ENCODE peak calls at places on chromosomes 7 and 10, in nine cellular contexts. Y is Peyer's patch; J is body of pancreas; O is left cardiac atrium; Z is stimulated activated CD4-positive, alpha-beta T cell treated with anti-CD3 and anti-CD28 coated beads, Interleukin-1b, Interleukin-23, amount 100 ng/mL, for 4 hours; N is activated CD8-positive, alpha-beta memory T cell treated with anti-CD3 and anti-CD28 coated beads, Interleukin-2, amount 10 ng/mL, durations not matched to agents 7 days and 5 days; M is endothelial cell of umbilical vein; Q is effector memory CD4-positive, alpha-beta T cell; U is K562. G is an unnamed sample.
A peak's percentile ranks its signal among the peaks of the same experiment; 100 is the strongest.

GRCh38 chr7:122369756-122370155 is 65.2 kb upstream of the FEZF1 start:
- DNase-seq in Y (no peak), J (no peak), O (no peak), Z (no peak), N (no peak), M (no peak), Q (no peak), U (no peak), G (no peak)

GRCh38 chr10:114472874-114473248 is 68.6 kb upstream of the AFAP1L2 start:
- DNase-seq in Y (no peak), J (no peak), O (no peak), Z (no peak), N (no peak), M (no peak), Q (no peak), U (no peak), G (no peak)

GRCh38 chr7:142885311-142886230 is at the start of gene TRPV6:
- DNase-seq in Y (no peak), J (peak; percentile 88), O (no peak), Z (no peak), N (no peak), M (no peak), Q (no peak), U (no peak), G (peak; percentile 34)

GRCh38 chr10:119541046-119541445 is 1.5 kb downstream of the RGS10 start:
- DNase-seq in Y (no peak), J (no peak), O (no peak), Z (no peak), N (peak; percentile 47), M (no peak), Q (no peak), U (no peak), G (no peak)

GRCh38 chr7:27453702-27454405 is 208.8 kb downstream of the HIBADH start:
- DNase-seq in Y (no peak), J (no peak), O (no peak), Z (no peak), N (no peak), M (peak; percentile 61), Q (no peak), U (peak; percentile 23), G (no peak)

GRCh38 chr7:151873402-151873965 is 3.4 kb downstream of the PRKAG2 start:
- DNase-seq in Y (no peak), J (peak; percentile 79), O (no peak), Z (no peak), N (no peak), M (no peak), Q (no peak), U (no peak), G (peak; percentile 65)

GRCh38 chr10:100829933-100830727 is 82.6 kb upstream of the SLF2 start:
- DNase-seq in Y (no peak), J (no peak), O (no peak), Z (no peak), N (no peak), M (no peak), Q (no peak), U (no peak), G (no peak)

GRCh38 chr10:65358565-65358964 is 1567.3 kb upstream of the LRRTM3 start:
- DNase-seq in Y (no peak), J (peak; percentile 42), O (no peak), Z (no peak), N (no peak), M (peak; percentile 52), Q (no peak), U (no peak), G (no peak)

GRCh38 chr7:81478664-81479063 is 291.2 kb downstream of the HGF start:
- DNase-seq in Y (no peak), J (peak; percentile 90), O (no peak), Z (no peak), N (no peak), M (no peak), Q (no peak), U (peak; percentile 11), G (no peak)

GRCh38 chr7:51980813-51981212 is 664.2 kb upstream of the COBL start:
- DNase-seq in Y (no peak), J (no peak), O (no peak), Z (no peak), N (no peak), M (no peak), Q (no peak), U (no peak), G (no peak)

GRCh38 chr7:13908667-13909382 is 80.6 kb downstream of the ETV1 start:
- DNase-seq in Y (no peak), J (no peak), O (no peak), Z (no peak), N (peak; percentile 70), M (no peak), Q (no peak), U (no peak), G (no peak)

GRCh38 chr10:129978322-129978721 is 14.2 kb upstream of the EBF3 start:
- DNase-seq in Y (no peak), J (no peak), O (no peak), Z (no peak), N (no peak), M (no peak), Q (no peak), U (no peak), G (no peak)

GRCh38 chr7:69932034-69932628 is 333.9 kb downstream of the AUTS2 start:
- DNase-seq in Y (no peak), J (peak; percentile 32), O (no peak), Z (no peak), N (no peak), M (no peak), Q (no peak), U (peak; percentile 11), G (no peak)

GRCh38 chr7:44235582-44236332 is 35.0 kb downstream of the YKT6 start:
- DNase-seq in Y (no peak), J (no peak), O (no peak), Z (no peak), N (no peak), M (no peak), Q (no peak), U (no peak), G (no peak)

GRCh38 chr10:98910048-98910447 is 325.6 kb downstream of the HPSE2 start:
- DNase-seq in Y (no peak), J (no peak), O (no peak), Z (no peak), N (no peak), M (no peak), Q (no peak), U (peak; percentile 93), G (no peak)

GRCh38 chr10:118835682-118836326 is 81.0 kb upstream of the CACUL1 start:
- DNase-seq in Y (no peak), J (peak; percentile 74), O (peak; percentile 40), Z (no peak), N (no peak), M (no peak), Q (no peak), U (no peak), G (no peak)

GRCh38 chr7:142859829-142860228 is 5.0 kb downstream of the EPHB6 start:
- DNase-seq in Y (no peak), J (no peak), O (peak; percentile 58), Z (no peak), N (no peak), M (no peak), Q (no peak), U (no peak), G (no peak)

GRCh38 chr10:130109796-130110235 is 814 bp downstream of the C10orf143 start:
- DNase-seq in Y (peak; percentile 80), J (peak; percentile 86), O (peak; percentile 73), Z (peak; percentile 41), N (peak; percentile 79), M (peak; percentile 89), Q (peak; percentile 50), U (peak; percentile 81), G (peak; percentile 45)

GRCh38 chr10:16816142-16816541 is 1.1 kb downstream of the RSU1 start:
- DNase-seq in Y (no peak), J (peak; percentile 74), O (no peak), Z (no peak), N (no peak), M (no peak), Q (no peak), U (peak; percentile 22), G (no peak)

GRCh38 chr7:55054252-55054651 is 35.4 kb downstream of the EGFR start:
- DNase-seq in Y (no peak), J (no peak), O (no peak), Z (no peak), N (no peak), M (no peak), Q (no peak), U (no peak), G (peak; percentile 29)

GRCh38 chr10:92290076-92290836 is 622 bp downstream of the CPEB3 start:
- DNase-seq in Y (no peak), J (peak; percentile 75), O (no peak), Z (peak; percentile 7), N (peak; percentile 65), M (peak; percentile 66), Q (peak; percentile 12), U (peak; percentile 51), G (peak; percentile 59)

GRCh38 chr7:16514729-16515128 is 11.9 kb upstream of the LRRC72 start:
- DNase-seq in Y (no peak), J (no peak), O (no peak), Z (no peak), N (no peak), M (no peak), Q (no peak), U (no peak), G (no peak)

GRCh38 chr10:21292763-21293517 is 232.5 kb downstream of the SKIDA1 start:
- DNase-seq in Y (peak; percentile 16), J (peak; percentile 58), O (peak; percentile 76), Z (no peak), N (no peak), M (peak; percentile 82), Q (no peak), U (peak; percentile 51), G (peak; percentile 67)

GRCh38 chr10:132962623-132963429 is 20.5 kb upstream of the CFAP46 start:
- DNase-seq in Y (no peak), J (no peak), O (no peak), Z (no peak), N (no peak), M (no peak), Q (no peak), U (no peak), G (no peak)

GRCh38 chr7:51026341-51026740 is 243.6 kb upstream of the GRB10 start:
- DNase-seq in Y (no peak), J (no peak), O (no peak), Z (no peak), N (no peak), M (no peak), Q (no peak), U (no peak), G (no peak)

GRCh38 chr7:18553585-18554055 is 58.1 kb downstream of the HDAC9 start:
- DNase-seq in Y (no peak), J (no peak), O (no peak), Z (no peak), N (no peak), M (no peak), Q (no peak), U (no peak), G (no peak)

GRCh38 chr7:37284805-37285211 is 163.9 kb downstream of the ELMO1 start:
- DNase-seq in Y (peak; percentile 57), J (peak; percentile 50), O (peak; percentile 34), Z (peak; percentile 24), N (peak; percentile 54), M (peak; percentile 80), Q (peak; percentile 6), U (peak; percentile 52), G (peak; percentile 39)

GRCh38 chr10:79044036-79044664 is 24.6 kb upstream of the ZMIZ1 start:
- DNase-seq in Y (no peak), J (no peak), O (no peak), Z (no peak), N (no peak), M (no peak), Q (no peak), U (no peak), G (no peak)

GRCh38 chr7:130063036-130063435 is 7.3 kb upstream of the KLHDC10 start:
- DNase-seq in Y (peak; percentile 32), J (peak; percentile 57), O (peak; percentile 44), Z (peak; percentile 70), N (peak; percentile 83), M (peak; percentile 48), Q (peak; percentile 22), U (peak; percentile 90), G (no peak)

GRCh38 chr7:10708447-10708846 is 265.2 kb upstream of the PHF14 start:
- DNase-seq in Y (no peak), J (peak; percentile 65), O (no peak), Z (no peak), N (no peak), M (no peak), Q (no peak), U (peak; percentile 73), G (no peak)